ENCODE peak calls at places on chromosomes 13 and 19, in five cellular contexts. S, O, X, I and Z are unnamed samples. For H3K9me3, the result is how much of the 10 kb centered on the place peaks cover.

GRCh38 chr19:56132316-56132822 is 8.7 kb upstream of the ZNF444 start:
- DNase-seq in O (no peak), X (peak), S (no peak), I (no peak), Z (peak)

GRCh38 chr19:40596608-40597328 is 4.4 kb upstream of the LTBP4 start:
- DNase-seq in X (no peak), O (peak), I (peak), S (peak), Z (peak)

GRCh38 chr13:110284809-110285519 is 22.0 kb downstream of the COL4A1 start:
- DNase-seq in X (no peak), I (no peak), O (no peak), S (no peak), Z (no peak)

GRCh38 chr19:56637976-56638555 is 4.9 kb upstream of the SMIM17 start:
- DNase-seq in X (peak), O (no peak), I (peak), S (no peak), Z (no peak)

GRCh38 chr13:43129511-43130130 is 106.2 kb downstream of the DNAJC15 start:
- DNase-seq in I (no peak), O (no peak), S (no peak), X (no peak), Z (no peak)

GRCh38 chr13:24097064-24097463 is 63.5 kb upstream of the SPATA13 start:
- DNase-seq in S (no peak), O (no peak), I (no peak), X (peak), Z (no peak)

GRCh38 chr19:50933640-50934039 is 19.2 kb downstream of the KLK5 start:
- DNase-seq in X (peak), S (no peak), O (no peak), I (no peak), Z (no peak)

GRCh38 chr19:39514840-39515550 is at the start of gene SELENOV:
- DNase-seq in O (no peak), X (no peak), S (no peak), I (peak), Z (no peak)

GRCh38 chr19:5148794-5149190 is 179.9 kb downstream of the KDM4B start:
- DNase-seq in I (peak), X (no peak), O (no peak), S (peak), Z (peak)

GRCh38 chr13:40187836-40188591 is 478.4 kb downstream of the FOXO1 start:
- DNase-seq in I (no peak), S (no peak), O (no peak), X (no peak), Z (no peak)

GRCh38 chr19:42129399-42130253 is 2.6 kb downstream of the POU2F2 start:
- DNase-seq in S (peak), O (no peak), X (no peak), I (no peak), Z (peak)

GRCh38 chr19:15948223-15949058 is at the start of gene OR10H4:
- DNase-seq in I (no peak), S (no peak), O (no peak), X (no peak), Z (no peak)

GRCh38 chr19:15944401-15944800 is 4.4 kb upstream of the OR10H4 start:
- DNase-seq in S (no peak), X (no peak), O (no peak), I (no peak), Z (no peak)

DNA sequence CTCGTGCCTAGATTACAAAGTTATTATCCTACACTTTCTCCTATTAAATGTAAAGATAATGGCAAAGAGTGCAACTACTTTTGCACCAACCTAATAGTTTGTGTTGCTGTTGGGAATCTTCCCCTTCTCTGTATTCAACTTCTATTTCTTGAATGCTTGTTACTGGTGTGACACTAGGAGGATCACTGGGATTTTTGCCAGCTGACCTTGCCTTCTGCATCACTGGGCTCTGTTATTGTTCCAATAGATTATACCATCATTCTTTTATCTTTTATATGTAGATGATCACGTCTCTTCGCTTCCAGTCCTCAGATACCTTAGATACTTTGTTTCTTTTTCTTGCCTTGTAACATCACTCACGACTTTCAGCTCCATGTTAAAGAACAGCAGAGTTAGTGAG is 3.5 kb upstream of the OR10H4 start:
- DNase-seq in X (no peak), S (no peak), I (no peak), O (no peak), Z (no peak)
- H3K9me3 ChIP-seq in X (under half), S (under half), I (half or more), O (under half), Z (under half)

DNA sequence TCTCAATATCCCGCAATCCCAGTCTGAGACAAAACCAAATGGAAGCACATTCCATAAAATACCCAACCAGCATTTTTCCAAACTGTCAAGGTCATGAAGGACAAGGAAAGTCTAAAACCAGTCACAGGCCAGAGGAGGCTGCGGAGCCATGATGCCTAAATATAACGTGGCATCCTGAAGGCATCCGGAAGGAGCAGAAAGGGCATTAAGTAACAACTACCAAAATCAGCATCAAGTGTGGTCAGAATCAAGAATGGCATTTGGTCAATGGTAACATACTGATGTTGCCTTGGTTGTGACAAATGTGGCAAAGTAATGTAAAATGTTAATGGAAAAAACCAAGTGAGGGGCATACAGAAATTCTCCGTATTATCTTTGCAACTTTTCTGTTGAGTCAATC is 3.5 kb upstream of the ATF5 start:
- DNase-seq in I (no peak), O (no peak), X (no peak), S (no peak), Z (no peak)
- H3K4me3 ChIP-seq in I (no peak), O (no peak), X (no peak), S (no peak), Z (no peak)

GRCh38 chr19:1465191-1466016 is 13.6 kb downstream of the C19orf25 start:
- DNase-seq in O (peak), X (no peak), I (peak), S (no peak), Z (no peak)
- TF ChIP-seq CTCF in O (no peak), X (no peak), I (peak), S (peak), Z (peak)

GRCh38 chr13:112069063-112069726 is 2.2 kb downstream of the SOX1 start:
- DNase-seq in I (peak), O (no peak), S (no peak), X (no peak), Z (no peak)

GRCh38 chr13:112067121-112067741 is at the start of gene SOX1:
- DNase-seq in X (no peak), O (no peak), I (peak), S (no peak), Z (no peak)

GRCh38 chr13:112069727-112070300 is 2.9 kb downstream of the SOX1 start:
- DNase-seq in S (no peak), X (no peak), O (no peak), I (peak), Z (no peak)

GRCh38 chr13:112067871-112068305 is 939 bp downstream of the SOX1 start:
- DNase-seq in I (peak), X (no peak), S (no peak), O (no peak), Z (no peak)

GRCh38 chr13:112068531-112069062 is 1.6 kb downstream of the SOX1 start:
- DNase-seq in S (no peak), O (no peak), I (peak), X (no peak), Z (peak)
- H3K9me3 ChIP-seq in S (under half), O (under half), I (under half), X (under half), Z (under half)

DNA sequence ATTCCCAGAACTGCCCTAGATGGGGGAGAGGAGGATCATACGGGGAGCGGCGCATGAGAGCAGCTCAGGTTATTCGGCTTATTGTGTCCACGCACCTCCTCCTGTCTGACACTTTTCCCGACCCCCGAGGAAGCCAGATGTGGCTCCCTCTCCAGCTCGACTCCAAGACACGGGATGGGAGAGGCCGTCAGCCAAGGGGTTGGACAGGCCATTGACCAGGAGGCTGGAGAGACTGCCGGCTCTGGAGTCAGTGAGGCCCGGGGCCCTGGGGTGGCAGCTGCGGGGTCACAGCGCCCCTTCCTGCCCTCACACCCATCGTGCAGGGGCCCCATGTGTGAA is 2.9 kb downstream of the DMKN start:
- DNase-seq in I (no peak), S (no peak), O (no peak), X (no peak), Z (no peak)
- H3K4me3 ChIP-seq in I (peak), S (peak), O (no peak), X (peak), Z (peak)

GRCh38 chr13:34634443-34634842 is 307.6 kb upstream of the NBEA start:
- DNase-seq in I (no peak), S (no peak), O (no peak), X (no peak), Z (no peak)
- TF ChIP-seq CTCF in I (no peak), S (no peak), O (no peak), X (no peak), Z (no peak)

GRCh38 chr19:11722414-11722813 is 16.3 kb downstream of the ZNF823 start:
- DNase-seq in I (no peak), O (no peak), S (no peak), X (no peak), Z (no peak)
- H3K9me3 ChIP-seq in I (under half), O (under half), S (under half), X (half or more), Z (under half)

DNA sequence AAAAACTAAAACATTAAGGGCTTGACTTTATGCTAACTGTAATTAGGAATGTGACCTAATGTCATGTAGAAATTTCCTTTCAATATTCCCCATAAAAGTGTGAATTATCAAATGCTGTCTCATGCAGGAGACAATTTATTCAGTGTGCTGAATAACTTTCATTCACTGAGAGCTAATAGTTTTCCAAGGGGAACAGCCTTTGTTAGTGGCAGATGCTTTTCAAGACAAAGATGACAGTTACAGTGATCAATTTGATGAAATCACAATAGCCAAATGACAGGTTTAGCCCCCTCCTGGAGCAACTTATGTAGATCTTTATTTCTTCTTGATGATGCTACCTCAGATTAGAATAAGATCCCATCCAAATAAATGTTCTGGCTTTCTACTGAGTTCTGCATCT is 275.5 kb downstream of the ITGBL1 start:
- DNase-seq in S (no peak), I (no peak), X (no peak), O (no peak), Z (no peak)
- H3K4me3 ChIP-seq in S (no peak), I (no peak), X (no peak), O (no peak), Z (no peak)

GRCh38 chr19:8454218-8454617 is 9.4 kb downstream of the HNRNPM start:
- DNase-seq in S (no peak), O (no peak), I (no peak), X (no peak), Z (no peak)

GRCh38 chr19:8457209-8457608 is 12.4 kb downstream of the HNRNPM start:
- DNase-seq in I (no peak), S (no peak), O (no peak), X (no peak), Z (no peak)

GRCh38 chr19:8457802-8458201 is 13.0 kb downstream of the HNRNPM start:
- DNase-seq in I (no peak), X (no peak), S (no peak), O (no peak), Z (no peak)

GRCh38 chr19:8455018-8455417 is 10.2 kb downstream of the HNRNPM start:
- DNase-seq in S (no peak), I (no peak), X (no peak), O (no peak), Z (no peak)

DNA sequence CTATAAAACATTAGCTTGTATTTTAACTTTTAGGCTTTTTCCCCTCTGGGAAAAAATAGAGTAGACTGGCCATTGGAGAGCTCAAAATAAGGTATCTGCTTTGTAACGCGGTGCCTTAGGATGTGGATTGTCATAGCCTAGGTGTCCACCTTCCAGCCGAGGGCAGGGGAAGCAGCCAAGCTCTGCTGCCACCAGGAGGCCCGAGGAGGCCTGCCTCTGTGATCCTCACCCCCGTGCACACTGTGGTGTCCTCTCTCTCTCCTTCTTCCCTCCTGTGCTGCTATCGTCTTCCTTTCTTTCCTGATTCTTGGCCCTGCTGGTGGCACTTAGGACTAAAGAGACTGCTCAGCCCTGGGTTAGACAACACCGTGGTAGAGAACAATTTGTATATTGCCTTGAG is 11.3 kb downstream of the HNRNPM start:
- DNase-seq in I (no peak), S (no peak), X (no peak), O (no peak), Z (no peak)
- TF ChIP-seq CTCF in I (peak), S (no peak), X (no peak), O (no peak), Z (no peak)